ENCODE peak calls at places on chromosomes 2 and 18, in seven cellular contexts. One of them, this sample, is unnamed. For H3K9me3, the result is how much of the 10 kb centered on the place peaks cover.

GRCh38 chr2:71067567-71068217 is 756 bp upstream of the NAGK start:
- DNase-seq in CD8-positive, alpha-beta T cell: no peak
- DNase-seq in lower lobe of right lung: no peak
- DNase-seq in CD4-positive, alpha-beta memory T cell: no peak
- DNase-seq in H1: no peak
- DNase-seq in esophagus squamous epithelium: no peak
- DNase-seq in A673: no peak
- DNase-seq in this sample: no peak

GRCh38 chr2:112187805-112188596 is 49.8 kb downstream of the FBLN7 start:
- DNase-seq in CD8-positive, alpha-beta T cell: peak
- DNase-seq in lower lobe of right lung: no peak
- DNase-seq in CD4-positive, alpha-beta memory T cell: peak
- DNase-seq in H1: peak
- DNase-seq in esophagus squamous epithelium: no peak
- DNase-seq in A673: no peak
- DNase-seq in this sample: peak

GRCh38 chr18:22935431-22935830 is 2.3 kb downstream of the RBBP8 start:
- DNase-seq in CD8-positive, alpha-beta T cell: no peak
- DNase-seq in lower lobe of right lung: no peak
- DNase-seq in CD4-positive, alpha-beta memory T cell: no peak
- DNase-seq in H1: no peak
- DNase-seq in esophagus squamous epithelium: no peak
- DNase-seq in A673: peak
- DNase-seq in this sample: no peak

GRCh38 chr2:27303093-27304025 is 4.9 kb downstream of the UCN start:
- DNase-seq in CD8-positive, alpha-beta T cell: no peak
- DNase-seq in lower lobe of right lung: no peak
- DNase-seq in CD4-positive, alpha-beta memory T cell: peak
- DNase-seq in H1: peak
- DNase-seq in esophagus squamous epithelium: no peak
- DNase-seq in A673: peak
- DNase-seq in this sample: no peak

GRCh38 chr2:103161456-103162289 is 399.8 kb downstream of the TMEM182 start:
- DNase-seq in CD8-positive, alpha-beta T cell: no peak
- DNase-seq in lower lobe of right lung: no peak
- DNase-seq in CD4-positive, alpha-beta memory T cell: no peak
- DNase-seq in H1: no peak
- DNase-seq in esophagus squamous epithelium: no peak
- DNase-seq in A673: peak
- DNase-seq in this sample: no peak

GRCh38 chr2:185208261-185208660 is 530.3 kb upstream of the FSIP2 start:
- DNase-seq in CD8-positive, alpha-beta T cell: no peak
- DNase-seq in lower lobe of right lung: no peak
- DNase-seq in CD4-positive, alpha-beta memory T cell: no peak
- DNase-seq in H1: peak
- DNase-seq in esophagus squamous epithelium: no peak
- DNase-seq in A673: peak
- DNase-seq in this sample: no peak

GRCh38 chr2:10385933-10386773 is 62.0 kb downstream of the ODC1 start:
- DNase-seq in CD8-positive, alpha-beta T cell: no peak
- DNase-seq in lower lobe of right lung: no peak
- DNase-seq in CD4-positive, alpha-beta memory T cell: no peak
- DNase-seq in H1: no peak
- DNase-seq in esophagus squamous epithelium: no peak
- DNase-seq in A673: peak
- DNase-seq in this sample: no peak

GRCh38 chr2:136255127-136255526 is 137.2 kb upstream of the CXCR4 start:
- DNase-seq in CD8-positive, alpha-beta T cell: no peak
- DNase-seq in lower lobe of right lung: no peak
- DNase-seq in CD4-positive, alpha-beta memory T cell: no peak
- DNase-seq in H1: no peak
- DNase-seq in esophagus squamous epithelium: no peak
- DNase-seq in A673: no peak
- DNase-seq in this sample: no peak

GRCh38 chr18:51153659-51154371 is 43.7 kb downstream of the MEX3C start:
- DNase-seq in CD8-positive, alpha-beta T cell: peak
- DNase-seq in lower lobe of right lung: no peak
- DNase-seq in CD4-positive, alpha-beta memory T cell: peak
- DNase-seq in H1: no peak
- DNase-seq in esophagus squamous epithelium: no peak
- DNase-seq in A673: no peak
- DNase-seq in this sample: no peak

GRCh38 chr2:42123426-42123825 is 45.7 kb upstream of the EML4 start:
- DNase-seq in CD8-positive, alpha-beta T cell: no peak
- DNase-seq in lower lobe of right lung: no peak
- DNase-seq in CD4-positive, alpha-beta memory T cell: no peak
- DNase-seq in H1: no peak
- DNase-seq in esophagus squamous epithelium: no peak
- DNase-seq in A673: no peak
- DNase-seq in this sample: peak

GRCh38 chr2:73067043-73067442 is 4.5 kb downstream of the SFXN5 start:
- DNase-seq in CD8-positive, alpha-beta T cell: no peak
- DNase-seq in lower lobe of right lung: no peak
- DNase-seq in CD4-positive, alpha-beta memory T cell: no peak
- DNase-seq in H1: no peak
- DNase-seq in esophagus squamous epithelium: no peak
- DNase-seq in A673: no peak
- DNase-seq in this sample: no peak

GRCh38 chr2:201500534-201500933 is 49.0 kb downstream of the STRADB start:
- DNase-seq in CD8-positive, alpha-beta T cell: no peak
- DNase-seq in lower lobe of right lung: no peak
- DNase-seq in CD4-positive, alpha-beta memory T cell: no peak
- DNase-seq in H1: no peak
- DNase-seq in esophagus squamous epithelium: no peak
- DNase-seq in A673: no peak
- DNase-seq in this sample: no peak

GRCh38 chr18:52888014-52888413 is 548.0 kb downstream of the DCC start:
- DNase-seq in CD8-positive, alpha-beta T cell: no peak
- DNase-seq in lower lobe of right lung: no peak
- DNase-seq in CD4-positive, alpha-beta memory T cell: no peak
- DNase-seq in H1: no peak
- DNase-seq in esophagus squamous epithelium: no peak
- DNase-seq in A673: peak
- DNase-seq in this sample: no peak

GRCh38 chr2:85594715-85595377 is 699 bp upstream of the RNF181 start:
- DNase-seq in CD8-positive, alpha-beta T cell: no peak
- DNase-seq in lower lobe of right lung: no peak
- DNase-seq in CD4-positive, alpha-beta memory T cell: no peak
- DNase-seq in H1: no peak
- DNase-seq in esophagus squamous epithelium: no peak
- DNase-seq in A673: no peak
- DNase-seq in this sample: no peak

GRCh38 chr2:33134764-33135560 is 188.2 kb downstream of the LTBP1 start:
- DNase-seq in CD8-positive, alpha-beta T cell: no peak
- DNase-seq in lower lobe of right lung: no peak
- DNase-seq in CD4-positive, alpha-beta memory T cell: no peak
- DNase-seq in H1: no peak
- DNase-seq in esophagus squamous epithelium: no peak
- DNase-seq in A673: no peak
- DNase-seq in this sample: no peak

GRCh38 chr2:47520825-47521665 is 118.1 kb downstream of the MSH2 start:
- DNase-seq in CD8-positive, alpha-beta T cell: peak
- DNase-seq in lower lobe of right lung: peak
- DNase-seq in CD4-positive, alpha-beta memory T cell: peak
- DNase-seq in H1: peak
- DNase-seq in esophagus squamous epithelium: peak
- DNase-seq in A673: peak
- DNase-seq in this sample: no peak

GRCh38 chr2:232838406-232838874 is 31.6 kb upstream of the SNORC start:
- DNase-seq in CD8-positive, alpha-beta T cell: peak
- DNase-seq in lower lobe of right lung: no peak
- DNase-seq in CD4-positive, alpha-beta memory T cell: peak
- DNase-seq in H1: no peak
- DNase-seq in esophagus squamous epithelium: no peak
- DNase-seq in A673: peak
- DNase-seq in this sample: no peak

GRCh38 chr2:33444961-33445360 is 31.5 kb upstream of the RASGRP3 start:
- DNase-seq in CD8-positive, alpha-beta T cell: no peak
- DNase-seq in lower lobe of right lung: no peak
- DNase-seq in CD4-positive, alpha-beta memory T cell: no peak
- DNase-seq in H1: no peak
- DNase-seq in esophagus squamous epithelium: no peak
- DNase-seq in A673: no peak
- DNase-seq in this sample: no peak

GRCh38 chr2:86541282-86541681 is 22.0 kb downstream of the CHMP3 start:
- DNase-seq in CD8-positive, alpha-beta T cell: no peak
- DNase-seq in lower lobe of right lung: no peak
- DNase-seq in CD4-positive, alpha-beta memory T cell: no peak
- DNase-seq in H1: no peak
- DNase-seq in esophagus squamous epithelium: no peak
- DNase-seq in A673: no peak
- DNase-seq in this sample: no peak

DNA sequence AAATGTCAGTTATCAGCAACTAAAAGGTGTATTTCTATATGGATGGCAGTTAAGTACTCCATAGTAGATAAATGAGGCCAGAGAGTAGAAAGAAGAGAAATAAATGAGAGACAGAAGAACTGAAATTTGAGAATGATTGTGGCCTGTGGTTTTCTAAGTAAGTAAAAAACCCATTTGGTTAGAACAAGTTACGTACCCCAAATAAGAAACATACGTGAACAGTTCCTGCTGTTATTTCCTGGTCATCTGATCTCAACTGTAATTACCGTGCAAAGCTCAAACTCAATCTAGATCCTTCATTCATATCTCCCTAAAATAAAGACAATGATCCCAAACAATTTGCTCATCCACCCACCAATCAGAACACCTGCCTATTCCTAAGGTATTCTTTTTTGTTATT is 181.3 kb downstream of the PID1 start:
- DNase-seq in CD8-positive, alpha-beta T cell: no peak
- DNase-seq in lower lobe of right lung: no peak
- DNase-seq in CD4-positive, alpha-beta memory T cell: no peak
- DNase-seq in H1: no peak
- DNase-seq in esophagus squamous epithelium: no peak
- DNase-seq in A673: no peak
- DNase-seq in this sample: no peak
- H3K9me3 ChIP-seq in CD8-positive, alpha-beta T cell: under half
- H3K9me3 ChIP-seq in lower lobe of right lung: under half
- H3K9me3 ChIP-seq in CD4-positive, alpha-beta memory T cell: under half
- H3K9me3 ChIP-seq in H1: under half
- H3K9me3 ChIP-seq in esophagus squamous epithelium: under half
- H3K9me3 ChIP-seq in A673: under half
- H3K9me3 ChIP-seq in this sample: under half

GRCh38 chr2:5791371-5791770 is 99.2 kb downstream of the SOX11 start:
- DNase-seq in CD8-positive, alpha-beta T cell: no peak
- DNase-seq in lower lobe of right lung: no peak
- DNase-seq in CD4-positive, alpha-beta memory T cell: no peak
- DNase-seq in H1: no peak
- DNase-seq in esophagus squamous epithelium: no peak
- DNase-seq in A673: no peak
- DNase-seq in this sample: no peak

GRCh38 chr2:5794012-5794411 is 101.8 kb downstream of the SOX11 start:
- DNase-seq in CD8-positive, alpha-beta T cell: no peak
- DNase-seq in lower lobe of right lung: no peak
- DNase-seq in CD4-positive, alpha-beta memory T cell: no peak
- DNase-seq in H1: no peak
- DNase-seq in esophagus squamous epithelium: no peak
- DNase-seq in A673: no peak
- DNase-seq in this sample: no peak

DNA sequence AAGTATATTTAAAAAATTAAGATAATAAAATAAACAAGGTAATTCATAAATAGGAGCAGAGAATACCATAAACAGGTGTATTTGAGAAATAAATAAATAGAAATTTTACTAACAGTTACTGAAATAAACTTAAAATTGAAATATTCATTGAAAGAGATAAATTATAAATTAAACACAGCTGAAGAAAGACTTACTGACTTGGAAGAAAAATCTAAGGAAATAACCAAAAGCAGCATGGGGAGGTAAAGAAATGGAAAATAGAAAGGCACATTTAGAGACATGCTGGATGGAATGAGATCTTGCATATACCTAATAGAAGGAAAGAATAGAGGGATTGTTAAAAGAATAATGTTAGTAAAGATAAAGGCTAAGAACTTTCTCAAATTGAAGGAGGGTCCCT is 96.3 kb downstream of the SOX11 start:
- DNase-seq in CD8-positive, alpha-beta T cell: no peak
- DNase-seq in lower lobe of right lung: no peak
- DNase-seq in CD4-positive, alpha-beta memory T cell: no peak
- DNase-seq in H1: no peak
- DNase-seq in esophagus squamous epithelium: no peak
- DNase-seq in A673: no peak
- DNase-seq in this sample: no peak
- H3K9me3 ChIP-seq in CD8-positive, alpha-beta T cell: under half
- H3K9me3 ChIP-seq in lower lobe of right lung: under half
- H3K9me3 ChIP-seq in CD4-positive, alpha-beta memory T cell: under half
- H3K9me3 ChIP-seq in H1: under half
- H3K9me3 ChIP-seq in esophagus squamous epithelium: under half
- H3K9me3 ChIP-seq in A673: under half
- H3K9me3 ChIP-seq in this sample: under half

GRCh38 chr2:229173810-229174359 is 97.2 kb downstream of the PID1 start:
- DNase-seq in CD8-positive, alpha-beta T cell: no peak
- DNase-seq in lower lobe of right lung: no peak
- DNase-seq in CD4-positive, alpha-beta memory T cell: no peak
- DNase-seq in H1: no peak
- DNase-seq in esophagus squamous epithelium: no peak
- DNase-seq in A673: no peak
- DNase-seq in this sample: no peak
- H3K9me3 ChIP-seq in CD8-positive, alpha-beta T cell: under half
- H3K9me3 ChIP-seq in lower lobe of right lung: under half
- H3K9me3 ChIP-seq in CD4-positive, alpha-beta memory T cell: under half
- H3K9me3 ChIP-seq in H1: under half
- H3K9me3 ChIP-seq in esophagus squamous epithelium: under half
- H3K9me3 ChIP-seq in A673: under half
- H3K9me3 ChIP-seq in this sample: under half

GRCh38 chr2:235570256-235570655 is 76.4 kb downstream of the AGAP1 start:
- DNase-seq in CD8-positive, alpha-beta T cell: no peak
- DNase-seq in lower lobe of right lung: no peak
- DNase-seq in CD4-positive, alpha-beta memory T cell: no peak
- DNase-seq in H1: no peak
- DNase-seq in esophagus squamous epithelium: no peak
- DNase-seq in A673: no peak
- DNase-seq in this sample: no peak

GRCh38 chr2:235566931-235567495 is 73.2 kb downstream of the AGAP1 start:
- DNase-seq in CD8-positive, alpha-beta T cell: no peak
- DNase-seq in lower lobe of right lung: no peak
- DNase-seq in CD4-positive, alpha-beta memory T cell: no peak
- DNase-seq in H1: no peak
- DNase-seq in esophagus squamous epithelium: no peak
- DNase-seq in A673: no peak
- DNase-seq in this sample: no peak

GRCh38 chr2:235568431-235568830 is 74.6 kb downstream of the AGAP1 start:
- DNase-seq in CD8-positive, alpha-beta T cell: no peak
- DNase-seq in lower lobe of right lung: no peak
- DNase-seq in CD4-positive, alpha-beta memory T cell: no peak
- DNase-seq in H1: no peak
- DNase-seq in esophagus squamous epithelium: no peak
- DNase-seq in A673: no peak
- DNase-seq in this sample: no peak

GRCh38 chr2:235569837-235570236 is 76.0 kb downstream of the AGAP1 start:
- DNase-seq in CD8-positive, alpha-beta T cell: no peak
- DNase-seq in lower lobe of right lung: no peak
- DNase-seq in CD4-positive, alpha-beta memory T cell: no peak
- DNase-seq in H1: no peak
- DNase-seq in esophagus squamous epithelium: no peak
- DNase-seq in A673: no peak
- DNase-seq in this sample: no peak

DNA sequence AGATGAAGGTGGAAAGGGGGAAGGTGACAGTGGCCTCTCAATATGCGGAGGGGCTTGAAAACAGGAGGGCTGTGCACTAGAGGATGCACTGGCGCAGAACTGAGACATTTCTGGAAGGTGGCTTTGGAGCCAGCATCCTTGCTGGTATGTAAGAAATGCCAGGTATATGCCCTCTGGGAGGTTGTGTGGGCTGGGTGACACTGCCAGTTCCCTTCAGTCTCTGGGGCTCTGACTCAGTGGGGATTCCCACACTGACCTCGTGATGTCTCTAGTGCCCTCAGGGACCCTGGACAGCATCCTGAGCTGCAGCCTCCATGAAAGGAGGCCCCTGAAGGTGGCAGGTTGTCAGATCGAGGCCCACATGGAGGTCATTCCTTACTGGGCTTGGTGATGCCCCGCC is 74.0 kb downstream of the AGAP1 start:
- DNase-seq in CD8-positive, alpha-beta T cell: no peak
- DNase-seq in lower lobe of right lung: no peak
- DNase-seq in CD4-positive, alpha-beta memory T cell: no peak
- DNase-seq in H1: no peak
- DNase-seq in esophagus squamous epithelium: no peak
- DNase-seq in A673: no peak
- DNase-seq in this sample: no peak
- H3K9me3 ChIP-seq in CD8-positive, alpha-beta T cell: under half
- H3K9me3 ChIP-seq in lower lobe of right lung: under half
- H3K9me3 ChIP-seq in CD4-positive, alpha-beta memory T cell: under half
- H3K9me3 ChIP-seq in H1: under half
- H3K9me3 ChIP-seq in esophagus squamous epithelium: under half
- H3K9me3 ChIP-seq in A673: under half
- H3K9me3 ChIP-seq in this sample: under half

This sample was measured in vagina.